ENCODE peak calls at places on chromosomes 6 and 20, in five cellular contexts. Z is effector CD4-positive, alpha-beta T cell; X is activated T-helper 1 cell treated with anti-CD3 and anti-CD28 coated beads, Interleukin-12 subunit alpha, Interleukin-12 subunit beta, Interleukin-2, Interleukin-4 antibody, amounts not matched to agents 30 ng/mL and 10 ng/mL and 1 ng/mL, durations not matched to agents 14 hours and 24 hours and 36 hours; E is AG08396; T is stimulated activated CD4-positive, alpha-beta T cell treated with anti-CD3 and anti-CD28 coated beads, Interleukin-4, amount 100 ng/mL, for 1 hour. V is an unnamed sample.
A peak's percentile ranks its signal among the peaks of the same experiment; 100 is the strongest.

GRCh38 chr6:18368277-18369105 is 18.7 kb upstream of the RNF144B start:
- DNase-seq in Z (no peak), X (no peak), E (no peak), T (no peak), V (no peak)

GRCh38 chr20:47989957-47990356 is 204.7 kb upstream of the SULF2 start:
- DNase-seq in Z (no peak), X (no peak), E (no peak), T (no peak), V (no peak)

GRCh38 chr6:89432875-89433636 is at the start of gene ANKRD6:
- DNase-seq in Z (peak; percentile 73), X (peak; percentile 80), E (peak; percentile 90), T (peak; percentile 86), V (peak; percentile 92)

GRCh38 chr6:116158641-116159040 is 32.7 kb upstream of the COL10A1 start:
- DNase-seq in Z (no peak), X (no peak), E (peak; percentile 7), T (no peak), V (peak; percentile 21)

GRCh38 chr20:37366749-37367148 is 20.8 kb downstream of the SRC start:
- DNase-seq in Z (no peak), X (no peak), E (no peak), T (no peak), V (no peak)

GRCh38 chr20:39282619-39283092 is 320.5 kb downstream of the DHX35 start:
- DNase-seq in Z (no peak), X (no peak), E (no peak), T (no peak), V (no peak)

GRCh38 chr6:169887529-169888140 is 136.2 kb downstream of the ERMARD start:
- DNase-seq in Z (no peak), X (no peak), E (no peak), T (no peak), V (no peak)

GRCh38 chr6:107304421-107305025 is 154.8 kb downstream of the PDSS2 start:
- DNase-seq in Z (no peak), X (no peak), E (no peak), T (no peak), V (no peak)

GRCh38 chr20:2507875-2508630 is 662 bp downstream of the ZNF343 start:
- DNase-seq in Z (no peak), X (no peak), E (peak; percentile 41), T (no peak), V (peak; percentile 72)

GRCh38 chr6:48670546-48670945 is 559.5 kb upstream of the PTCHD4 start:
- DNase-seq in Z (no peak), X (no peak), E (no peak), T (no peak), V (no peak)

GRCh38 chr6:46024122-46024769 is 8.6 kb upstream of the CLIC5 start:
- DNase-seq in Z (no peak), X (no peak), E (no peak), T (no peak), V (no peak)

GRCh38 chr6:34386316-34387137 is 5.9 kb downstream of the NUDT3 start:
- DNase-seq in Z (no peak), X (no peak), E (peak; percentile 38), T (no peak), V (peak; percentile 37)

GRCh38 chr6:144310761-144311160 is 25.6 kb downstream of the UTRN start:
- DNase-seq in Z (no peak), X (no peak), E (no peak), T (no peak), V (no peak)

GRCh38 chr6:166112580-166112979 is 55.1 kb downstream of the TBXT start:
- DNase-seq in Z (no peak), X (no peak), E (peak; percentile 42), T (no peak), V (peak; percentile 93)

GRCh38 chr6:45206793-45207492 is 121.2 kb upstream of the RUNX2 start:
- DNase-seq in Z (no peak), X (no peak), E (no peak), T (no peak), V (no peak)

GRCh38 chr6:76441850-76442249 is 369.4 kb upstream of the IMPG1 start:
- DNase-seq in Z (no peak), X (no peak), E (no peak), T (no peak), V (no peak)

GRCh38 chr6:17505767-17506280 is 94.3 kb upstream of the FAM8A1 start:
- DNase-seq in Z (no peak), X (no peak), E (peak; percentile 28), T (no peak), V (peak; percentile 66)

GRCh38 chr20:32538526-32538918 is 46.6 kb downstream of the NOL4L start:
- DNase-seq in Z (peak; percentile 61), X (no peak), E (no peak), T (peak; percentile 41), V (peak; percentile 57)

GRCh38 chr6:11161031-11161966 is 49.8 kb upstream of the ERVFRD-1 start:
- DNase-seq in Z (no peak), X (no peak), E (peak; percentile 58), T (no peak), V (peak; percentile 48)

GRCh38 chr6:140779341-140779740 is 1353.4 kb upstream of the GJE1 start:
- DNase-seq in Z (no peak), X (no peak), E (no peak), T (no peak), V (no peak)

GRCh38 chr20:41134362-41135186 is 2.8 kb upstream of the PLCG1 start:
- DNase-seq in Z (no peak), X (no peak), E (no peak), T (no peak), V (no peak)

GRCh38 chr6:30169658-30170614 is 6.6 kb downstream of the TRIM15 start:
- DNase-seq in Z (no peak), X (no peak), E (peak; percentile 64), T (no peak), V (peak; percentile 64)

GRCh38 chr20:58598271-58599015 is 52.6 kb upstream of the STX16 start:
- DNase-seq in Z (no peak), X (no peak), E (peak; percentile 37), T (no peak), V (peak; percentile 72)

GRCh38 chr20:49580818-49581174 is 12.9 kb upstream of the PTGIS start:
- DNase-seq in Z (no peak), X (no peak), E (no peak), T (no peak), V (no peak)

GRCh38 chr6:105326216-105326615 is 76.7 kb downstream of the PREP start:
- DNase-seq in Z (no peak), X (no peak), E (no peak), T (no peak), V (no peak)

GRCh38 chr6:45419574-45420082 is 41.9 kb upstream of the SUPT3H start:
- DNase-seq in Z (peak; percentile 41), X (peak; percentile 36), E (peak; percentile 37), T (peak; percentile 64), V (no peak)

GRCh38 chr20:25408170-25408547 is 686 bp downstream of the GINS1 start:
- DNase-seq in Z (no peak), X (no peak), E (no peak), T (no peak), V (peak; percentile 11)

GRCh38 chr6:16785496-16785895 is 24.2 kb upstream of the ATXN1 start:
- DNase-seq in Z (no peak), X (no peak), E (no peak), T (no peak), V (no peak)

GRCh38 chr20:39042279-39043150 is 80.4 kb downstream of the DHX35 start:
- DNase-seq in Z (no peak), X (no peak), E (peak; percentile 26), T (no peak), V (peak; percentile 44)

GRCh38 chr6:118982256-118982911 is 47.4 kb upstream of the MCM9 start:
- DNase-seq in Z (no peak), X (no peak), E (no peak), T (no peak), V (no peak)

GRCh38 chr6:37473364-37474095 is 26.2 kb downstream of the CCDC167 start:
- DNase-seq in Z (no peak), X (no peak), E (no peak), T (no peak), V (no peak)

GRCh38 chr6:49606696-49607390 is 29.8 kb downstream of the RHAG start:
- DNase-seq in Z (no peak), X (peak; percentile 2), E (peak; percentile 70), T (no peak), V (peak; percentile 84)

GRCh38 chr6:136317023-136317649 is 27.5 kb upstream of the BCLAF1 start:
- DNase-seq in Z (peak; percentile 57), X (peak; percentile 41), E (peak; percentile 62), T (peak; percentile 37), V (peak; percentile 72)

GRCh38 chr6:41345901-41346300 is 10.5 kb downstream of the NCR2 start:
- DNase-seq in Z (no peak), X (no peak), E (no peak), T (no peak), V (no peak)

GRCh38 chr6:53616450-53617357 is 48.9 kb downstream of the KLHL31 start:
- DNase-seq in Z (no peak), X (no peak), E (no peak), T (no peak), V (no peak)

GRCh38 chr20:13822459-13822858 is 37.6 kb downstream of the NDUFAF5 start:
- DNase-seq in Z (no peak), X (no peak), E (no peak), T (no peak), V (peak; percentile 14)

GRCh38 chr6:108524528-108525218 is 36.0 kb upstream of the FOXO3 start:
- DNase-seq in Z (no peak), X (no peak), E (no peak), T (no peak), V (no peak)

GRCh38 chr6:22328499-22328898 is 31.7 kb upstream of the PRL start:
- DNase-seq in Z (no peak), X (no peak), E (no peak), T (no peak), V (peak; percentile 22)